ENCODE peak calls at places on chromosomes 6 and 20, in four cellular contexts. One of them, this sample, is unnamed.

GRCh38 chr20:13610205-13610604 is 28.5 kb downstream of the TASP1 start:
- DNase-seq in GOT3: no peak
- DNase-seq in HTR-8/SVneo: no peak
- DNase-seq in HFF-Myc: no peak
- DNase-seq in this sample: no peak

GRCh38 chr6:68169922-68170321 is 465.2 kb upstream of the ADGRB3 start:
- DNase-seq in HFF-Myc: no peak
- DNase-seq in GOT3: no peak
- DNase-seq in HTR-8/SVneo: no peak
- DNase-seq in this sample: no peak

GRCh38 chr6:21935561-21936028 is 342.0 kb downstream of the SOX4 start:
- DNase-seq in HTR-8/SVneo: peak; percentile 26
- DNase-seq in GOT3: no peak
- DNase-seq in HFF-Myc: no peak
- DNase-seq in this sample: peak; percentile 14

GRCh38 chr6:158596861-158597260 is 37.0 kb downstream of the TMEM181 start:
- DNase-seq in GOT3: no peak
- DNase-seq in HTR-8/SVneo: no peak
- DNase-seq in HFF-Myc: no peak
- DNase-seq in this sample: no peak

GRCh38 chr20:20824924-20825584 is 112.6 kb upstream of the RALGAPA2 start:
- DNase-seq in HFF-Myc: no peak
- DNase-seq in GOT3: no peak
- DNase-seq in HTR-8/SVneo: peak; percentile 31
- DNase-seq in this sample: peak; percentile 59

GRCh38 chr6:128600397-128600951 is 80.1 kb upstream of the PTPRK start:
- DNase-seq in HFF-Myc: peak; percentile 96
- DNase-seq in HTR-8/SVneo: peak; percentile 77
- DNase-seq in GOT3: no peak
- DNase-seq in this sample: peak; percentile 75

GRCh38 chr20:53707341-53708102 is 113.9 kb upstream of the ZNF217 start:
- DNase-seq in HTR-8/SVneo: no peak
- DNase-seq in HFF-Myc: no peak
- DNase-seq in GOT3: no peak
- DNase-seq in this sample: no peak

GRCh38 chr20:52985687-52986086 is 13.5 kb downstream of the TSHZ2 start:
- DNase-seq in GOT3: no peak
- DNase-seq in HTR-8/SVneo: no peak
- DNase-seq in HFF-Myc: no peak
- DNase-seq in this sample: no peak

GRCh38 chr20:8303651-8304050 is 171.6 kb downstream of the PLCB1 start:
- DNase-seq in GOT3: no peak
- DNase-seq in HTR-8/SVneo: no peak
- DNase-seq in HFF-Myc: no peak
- DNase-seq in this sample: no peak

GRCh38 chr6:2063547-2063946 is 181.9 kb downstream of the GMDS start:
- DNase-seq in GOT3: no peak
- DNase-seq in HTR-8/SVneo: no peak
- DNase-seq in HFF-Myc: no peak
- DNase-seq in this sample: no peak

GRCh38 chr6:317068-317451 is 24.8 kb downstream of the DUSP22 start:
- DNase-seq in HTR-8/SVneo: no peak
- DNase-seq in HFF-Myc: no peak
- DNase-seq in GOT3: no peak
- DNase-seq in this sample: no peak

This sample was measured in dermis microvascular lymphatic vessel endothelial cell.